ENCODE peak calls at places on chromosomes 6 and 20, in ten cellular contexts. One of them, this sample, is unnamed.

GRCh38 chr6:112332274-112332673 is 14.9 kb upstream of the RFPL4B start:
- DNase-seq in activated CD8-positive, alpha-beta T cell treated with anti-CD3 and anti-CD28 coated beads for 36 hours: no peak
- DNase-seq in neural progenitor cell: no peak
- DNase-seq in GM20000: no peak
- DNase-seq in right lobe of liver: no peak
- DNase-seq in PC-9: no peak
- DNase-seq in epithelial cell of esophagus: peak
- DNase-seq in body of pancreas: no peak
- DNase-seq in OCI-LY7: no peak
- DNase-seq in RWPE2: no peak
- DNase-seq in this sample: no peak

GRCh38 chr6:150894935-150895686 is 29.6 kb downstream of the MTHFD1L start:
- DNase-seq in body of pancreas: no peak
- DNase-seq in PC-9: peak
- DNase-seq in OCI-LY7: no peak
- DNase-seq in GM20000: peak
- DNase-seq in right lobe of liver: no peak
- DNase-seq in epithelial cell of esophagus: peak
- DNase-seq in RWPE2: no peak
- DNase-seq in activated CD8-positive, alpha-beta T cell treated with anti-CD3 and anti-CD28 coated beads for 36 hours: peak
- DNase-seq in neural progenitor cell: peak
- DNase-seq in this sample: peak

GRCh38 chr6:37283786-37284185 is 25.8 kb upstream of the TMEM217 start:
- DNase-seq in RWPE2: no peak
- DNase-seq in right lobe of liver: peak
- DNase-seq in epithelial cell of esophagus: no peak
- DNase-seq in activated CD8-positive, alpha-beta T cell treated with anti-CD3 and anti-CD28 coated beads for 36 hours: no peak
- DNase-seq in OCI-LY7: no peak
- DNase-seq in body of pancreas: peak
- DNase-seq in PC-9: no peak
- DNase-seq in GM20000: no peak
- DNase-seq in neural progenitor cell: no peak
- DNase-seq in this sample: no peak

GRCh38 chr6:137989696-137990095 is 117.5 kb downstream of the PERP start:
- DNase-seq in PC-9: no peak
- DNase-seq in OCI-LY7: no peak
- DNase-seq in epithelial cell of esophagus: no peak
- DNase-seq in right lobe of liver: no peak
- DNase-seq in GM20000: no peak
- DNase-seq in neural progenitor cell: no peak
- DNase-seq in body of pancreas: no peak
- DNase-seq in activated CD8-positive, alpha-beta T cell treated with anti-CD3 and anti-CD28 coated beads for 36 hours: no peak
- DNase-seq in RWPE2: no peak
- DNase-seq in this sample: no peak

GRCh38 chr6:78492351-78493010 is 374.9 kb upstream of the IRAK1BP1 start:
- DNase-seq in right lobe of liver: no peak
- DNase-seq in body of pancreas: no peak
- DNase-seq in RWPE2: no peak
- DNase-seq in GM20000: no peak
- DNase-seq in epithelial cell of esophagus: peak
- DNase-seq in OCI-LY7: no peak
- DNase-seq in neural progenitor cell: no peak
- DNase-seq in activated CD8-positive, alpha-beta T cell treated with anti-CD3 and anti-CD28 coated beads for 36 hours: no peak
- DNase-seq in PC-9: no peak
- DNase-seq in this sample: no peak

GRCh38 chr6:83108378-83108777 is 40.9 kb downstream of the DOP1A start:
- DNase-seq in PC-9: no peak
- DNase-seq in OCI-LY7: no peak
- DNase-seq in activated CD8-positive, alpha-beta T cell treated with anti-CD3 and anti-CD28 coated beads for 36 hours: no peak
- DNase-seq in neural progenitor cell: no peak
- DNase-seq in GM20000: no peak
- DNase-seq in right lobe of liver: no peak
- DNase-seq in epithelial cell of esophagus: no peak
- DNase-seq in RWPE2: no peak
- DNase-seq in body of pancreas: no peak
- DNase-seq in this sample: no peak

GRCh38 chr6:42010185-42010872 is 40.0 kb upstream of the TAF8 start:
- DNase-seq in RWPE2: no peak
- DNase-seq in activated CD8-positive, alpha-beta T cell treated with anti-CD3 and anti-CD28 coated beads for 36 hours: peak
- DNase-seq in GM20000: no peak
- DNase-seq in right lobe of liver: no peak
- DNase-seq in PC-9: no peak
- DNase-seq in neural progenitor cell: peak
- DNase-seq in OCI-LY7: peak
- DNase-seq in body of pancreas: no peak
- DNase-seq in epithelial cell of esophagus: no peak
- DNase-seq in this sample: no peak

GRCh38 chr6:139823808-139824126 is 449.3 kb upstream of the CITED2 start:
- DNase-seq in PC-9: no peak
- DNase-seq in activated CD8-positive, alpha-beta T cell treated with anti-CD3 and anti-CD28 coated beads for 36 hours: no peak
- DNase-seq in OCI-LY7: no peak
- DNase-seq in neural progenitor cell: no peak
- DNase-seq in right lobe of liver: no peak
- DNase-seq in RWPE2: no peak
- DNase-seq in epithelial cell of esophagus: no peak
- DNase-seq in body of pancreas: no peak
- DNase-seq in GM20000: no peak
- DNase-seq in this sample: no peak

GRCh38 chr20:46128310-46129151 is 10.4 kb downstream of the CD40 start:
- DNase-seq in RWPE2: peak
- DNase-seq in neural progenitor cell: peak
- DNase-seq in right lobe of liver: peak
- DNase-seq in GM20000: no peak
- DNase-seq in OCI-LY7: peak
- DNase-seq in activated CD8-positive, alpha-beta T cell treated with anti-CD3 and anti-CD28 coated beads for 36 hours: peak
- DNase-seq in PC-9: no peak
- DNase-seq in epithelial cell of esophagus: no peak
- DNase-seq in body of pancreas: peak
- DNase-seq in this sample: peak

GRCh38 chr6:159996087-159996622 is 27.3 kb downstream of the IGF2R start:
- DNase-seq in body of pancreas: no peak
- DNase-seq in RWPE2: no peak
- DNase-seq in activated CD8-positive, alpha-beta T cell treated with anti-CD3 and anti-CD28 coated beads for 36 hours: no peak
- DNase-seq in OCI-LY7: no peak
- DNase-seq in GM20000: no peak
- DNase-seq in right lobe of liver: no peak
- DNase-seq in epithelial cell of esophagus: no peak
- DNase-seq in neural progenitor cell: no peak
- DNase-seq in PC-9: no peak
- DNase-seq in this sample: no peak

GRCh38 chr6:162615016-162615717 is 112.4 kb downstream of the PRKN start:
- DNase-seq in body of pancreas: no peak
- DNase-seq in neural progenitor cell: no peak
- DNase-seq in activated CD8-positive, alpha-beta T cell treated with anti-CD3 and anti-CD28 coated beads for 36 hours: no peak
- DNase-seq in right lobe of liver: no peak
- DNase-seq in RWPE2: no peak
- DNase-seq in PC-9: no peak
- DNase-seq in OCI-LY7: no peak
- DNase-seq in epithelial cell of esophagus: no peak
- DNase-seq in GM20000: no peak
- DNase-seq in this sample: no peak

GRCh38 chr6:41092421-41093140 is 19.8 kb downstream of the NFYA start:
- DNase-seq in neural progenitor cell: no peak
- DNase-seq in activated CD8-positive, alpha-beta T cell treated with anti-CD3 and anti-CD28 coated beads for 36 hours: no peak
- DNase-seq in epithelial cell of esophagus: peak
- DNase-seq in RWPE2: no peak
- DNase-seq in right lobe of liver: no peak
- DNase-seq in body of pancreas: no peak
- DNase-seq in PC-9: no peak
- DNase-seq in OCI-LY7: peak
- DNase-seq in GM20000: peak
- DNase-seq in this sample: no peak

GRCh38 chr6:36252005-36252404 is 17.9 kb upstream of the PNPLA1 start:
- DNase-seq in PC-9: no peak
- DNase-seq in GM20000: no peak
- DNase-seq in body of pancreas: no peak
- DNase-seq in right lobe of liver: no peak
- DNase-seq in OCI-LY7: no peak
- DNase-seq in neural progenitor cell: no peak
- DNase-seq in activated CD8-positive, alpha-beta T cell treated with anti-CD3 and anti-CD28 coated beads for 36 hours: no peak
- DNase-seq in epithelial cell of esophagus: no peak
- DNase-seq in RWPE2: no peak
- DNase-seq in this sample: no peak

GRCh38 chr6:36247691-36248090 is 22.2 kb upstream of the PNPLA1 start:
- DNase-seq in GM20000: no peak
- DNase-seq in OCI-LY7: no peak
- DNase-seq in neural progenitor cell: no peak
- DNase-seq in activated CD8-positive, alpha-beta T cell treated with anti-CD3 and anti-CD28 coated beads for 36 hours: no peak
- DNase-seq in body of pancreas: no peak
- DNase-seq in PC-9: no peak
- DNase-seq in right lobe of liver: no peak
- DNase-seq in epithelial cell of esophagus: peak
- DNase-seq in RWPE2: no peak
- DNase-seq in this sample: no peak

GRCh38 chr6:36249536-36249935 is 20.3 kb upstream of the PNPLA1 start:
- DNase-seq in GM20000: no peak
- DNase-seq in neural progenitor cell: no peak
- DNase-seq in PC-9: no peak
- DNase-seq in body of pancreas: no peak
- DNase-seq in OCI-LY7: no peak
- DNase-seq in right lobe of liver: no peak
- DNase-seq in RWPE2: no peak
- DNase-seq in activated CD8-positive, alpha-beta T cell treated with anti-CD3 and anti-CD28 coated beads for 36 hours: no peak
- DNase-seq in epithelial cell of esophagus: peak
- DNase-seq in this sample: no peak

GRCh38 chr6:36246511-36247268 is 23.2 kb upstream of the PNPLA1 start:
- DNase-seq in OCI-LY7: no peak
- DNase-seq in epithelial cell of esophagus: peak
- DNase-seq in GM20000: no peak
- DNase-seq in RWPE2: no peak
- DNase-seq in neural progenitor cell: no peak
- DNase-seq in right lobe of liver: no peak
- DNase-seq in body of pancreas: no peak
- DNase-seq in activated CD8-positive, alpha-beta T cell treated with anti-CD3 and anti-CD28 coated beads for 36 hours: no peak
- DNase-seq in PC-9: no peak
- DNase-seq in this sample: no peak

GRCh38 chr6:36249010-36249409 is 20.9 kb upstream of the PNPLA1 start:
- DNase-seq in right lobe of liver: no peak
- DNase-seq in activated CD8-positive, alpha-beta T cell treated with anti-CD3 and anti-CD28 coated beads for 36 hours: no peak
- DNase-seq in GM20000: no peak
- DNase-seq in RWPE2: no peak
- DNase-seq in epithelial cell of esophagus: peak
- DNase-seq in PC-9: no peak
- DNase-seq in body of pancreas: no peak
- DNase-seq in neural progenitor cell: no peak
- DNase-seq in OCI-LY7: no peak
- DNase-seq in this sample: no peak
- TF ChIP-seq CTCF in right lobe of liver: no peak
- TF ChIP-seq CTCF in activated CD8-positive, alpha-beta T cell treated with anti-CD3 and anti-CD28 coated beads for 36 hours: no peak
- TF ChIP-seq CTCF in GM20000: no peak
- TF ChIP-seq CTCF in RWPE2: no peak
- TF ChIP-seq CTCF in epithelial cell of esophagus: no peak
- TF ChIP-seq CTCF in PC-9: no peak
- TF ChIP-seq CTCF in body of pancreas: no peak
- TF ChIP-seq CTCF in neural progenitor cell: no peak
- TF ChIP-seq CTCF in OCI-LY7: no peak
- TF ChIP-seq CTCF in this sample: no peak

DNA sequence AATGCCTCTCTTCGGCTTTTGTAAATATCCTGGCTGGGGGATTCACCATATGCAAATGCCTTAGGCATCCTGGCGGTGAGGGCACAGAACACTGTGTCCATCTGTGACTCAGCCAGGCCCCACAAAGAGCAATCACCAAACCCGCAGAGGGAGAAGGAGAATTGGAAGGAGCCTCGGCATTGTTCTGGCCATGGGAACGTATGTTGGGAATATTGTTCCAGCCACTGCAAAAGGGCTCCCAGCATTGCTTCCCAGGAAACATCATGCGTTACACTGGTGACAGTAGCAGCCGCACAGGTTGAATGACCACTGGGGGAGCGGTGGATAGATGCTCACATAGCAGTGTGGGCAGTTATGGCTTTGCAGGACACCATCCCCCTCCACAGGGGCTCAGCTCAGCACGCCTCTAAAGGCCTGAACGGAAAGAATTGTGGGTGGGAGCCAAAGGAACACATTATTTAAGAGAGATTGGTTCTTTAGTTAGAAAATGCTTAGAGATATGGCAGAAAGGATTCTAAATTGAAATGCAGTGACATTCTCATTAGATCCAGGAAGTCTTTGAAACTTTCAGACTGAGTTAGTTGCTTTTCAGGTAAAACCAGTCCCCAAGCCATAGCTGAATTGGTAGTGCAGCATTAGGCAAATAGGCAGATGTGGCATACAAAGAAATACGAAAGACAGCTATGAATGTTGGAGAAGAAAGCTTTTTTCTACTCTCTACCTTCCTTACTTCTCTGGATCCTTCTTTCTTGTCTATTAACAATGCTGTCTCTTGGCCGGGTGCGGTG is 104.3 kb downstream of the RNF144B start:
- DNase-seq in OCI-LY7: no peak
- DNase-seq in neural progenitor cell: no peak
- DNase-seq in activated CD8-positive, alpha-beta T cell treated with anti-CD3 and anti-CD28 coated beads for 36 hours: no peak
- DNase-seq in epithelial cell of esophagus: peak
- DNase-seq in GM20000: no peak
- DNase-seq in right lobe of liver: no peak
- DNase-seq in RWPE2: no peak
- DNase-seq in PC-9: peak
- DNase-seq in body of pancreas: no peak
- DNase-seq in this sample: peak
- TF ChIP-seq CTCF in OCI-LY7: no peak
- TF ChIP-seq CTCF in neural progenitor cell: no peak
- TF ChIP-seq CTCF in activated CD8-positive, alpha-beta T cell treated with anti-CD3 and anti-CD28 coated beads for 36 hours: no peak
- TF ChIP-seq CTCF in epithelial cell of esophagus: peak
- TF ChIP-seq CTCF in GM20000: no peak
- TF ChIP-seq CTCF in right lobe of liver: no peak
- TF ChIP-seq CTCF in RWPE2: no peak
- TF ChIP-seq CTCF in PC-9: no peak
- TF ChIP-seq CTCF in body of pancreas: no peak
- TF ChIP-seq CTCF in this sample: no peak

GRCh38 chr6:28515676-28516075 is at the start of gene GPX6:
- DNase-seq in body of pancreas: no peak
- DNase-seq in right lobe of liver: no peak
- DNase-seq in RWPE2: no peak
- DNase-seq in PC-9: no peak
- DNase-seq in neural progenitor cell: no peak
- DNase-seq in activated CD8-positive, alpha-beta T cell treated with anti-CD3 and anti-CD28 coated beads for 36 hours: no peak
- DNase-seq in OCI-LY7: no peak
- DNase-seq in GM20000: no peak
- DNase-seq in epithelial cell of esophagus: no peak
- DNase-seq in this sample: no peak
- TF ChIP-seq CTCF in body of pancreas: no peak
- TF ChIP-seq CTCF in right lobe of liver: no peak
- TF ChIP-seq CTCF in RWPE2: no peak
- TF ChIP-seq CTCF in PC-9: no peak
- TF ChIP-seq CTCF in neural progenitor cell: no peak
- TF ChIP-seq CTCF in activated CD8-positive, alpha-beta T cell treated with anti-CD3 and anti-CD28 coated beads for 36 hours: no peak
- TF ChIP-seq CTCF in OCI-LY7: no peak
- TF ChIP-seq CTCF in GM20000: no peak
- TF ChIP-seq CTCF in epithelial cell of esophagus: no peak
- TF ChIP-seq CTCF in this sample: no peak

DNA sequence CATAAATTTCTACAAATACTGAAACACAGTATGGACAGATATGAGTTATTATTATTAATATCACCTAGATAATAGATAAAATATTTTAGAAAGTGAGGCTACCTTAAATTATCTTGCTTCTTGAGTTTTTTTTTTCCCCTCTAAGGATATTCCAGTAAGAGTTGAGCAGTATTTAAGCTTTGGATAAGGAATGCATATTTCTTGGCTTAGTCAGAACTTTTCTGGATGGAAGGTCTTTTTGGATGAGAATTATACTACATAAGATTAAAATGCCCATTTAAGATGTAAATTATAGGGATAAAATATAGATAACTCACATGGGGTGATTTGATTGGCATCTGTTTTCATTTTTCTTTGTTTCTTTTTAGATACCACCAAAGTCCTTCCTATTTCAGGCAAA is 16.7 kb downstream of the LAMA2 start:
- DNase-seq in body of pancreas: no peak
- DNase-seq in activated CD8-positive, alpha-beta T cell treated with anti-CD3 and anti-CD28 coated beads for 36 hours: no peak
- DNase-seq in GM20000: no peak
- DNase-seq in epithelial cell of esophagus: no peak
- DNase-seq in PC-9: no peak
- DNase-seq in neural progenitor cell: no peak
- DNase-seq in OCI-LY7: no peak
- DNase-seq in right lobe of liver: no peak
- DNase-seq in RWPE2: no peak
- DNase-seq in this sample: no peak
- TF ChIP-seq CTCF in body of pancreas: no peak
- TF ChIP-seq CTCF in activated CD8-positive, alpha-beta T cell treated with anti-CD3 and anti-CD28 coated beads for 36 hours: no peak
- TF ChIP-seq CTCF in GM20000: no peak
- TF ChIP-seq CTCF in epithelial cell of esophagus: no peak
- TF ChIP-seq CTCF in PC-9: no peak
- TF ChIP-seq CTCF in neural progenitor cell: no peak
- TF ChIP-seq CTCF in OCI-LY7: no peak
- TF ChIP-seq CTCF in right lobe of liver: no peak
- TF ChIP-seq CTCF in RWPE2: no peak
- TF ChIP-seq CTCF in this sample: no peak